ENCODE peak calls at places on chromosomes 12 and 14, in nine cellular contexts. F, C, T, R, E, V, B, L and U are unnamed samples.

GRCh38 chr12:71009414-71010142 is 89.0 kb upstream of the PTPRR start:
- DNase-seq in F (no peak), T (no peak), V (no peak), R (no peak), E (no peak), C (no peak), B (no peak), L (no peak), U (no peak)

GRCh38 chr12:20711846-20712245 is 16.7 kb downstream of the SLCO1C1 start:
- DNase-seq in T (no peak), B (no peak), R (no peak), L (no peak), C (no peak), F (no peak), E (no peak), V (no peak), U (no peak)

GRCh38 chr12:24389394-24389793 is 439.9 kb upstream of the SOX5 start:
- DNase-seq in V (no peak), E (no peak), T (no peak), C (no peak), B (no peak), R (no peak), L (no peak), F (no peak), U (no peak)

GRCh38 chr14:103136388-103137271 is 13.4 kb downstream of the TNFAIP2 start:
- DNase-seq in F (no peak), C (peak; percentile 64), V (peak; percentile 34), R (no peak), B (peak; percentile 69), L (no peak), E (no peak), T (no peak), U (no peak)

GRCh38 chr12:47779301-47779942 is 6.4 kb downstream of the SLC48A1 start:
- DNase-seq in B (peak; percentile 86), F (peak; percentile 96), C (peak; percentile 86), T (peak; percentile 92), E (peak; percentile 88), R (peak; percentile 91), V (peak; percentile 49), L (peak; percentile 88), U (peak; percentile 87)

GRCh38 chr14:90023176-90023896 is 38.5 kb upstream of the KCNK13 start:
- DNase-seq in R (no peak), L (no peak), C (no peak), T (no peak), F (no peak), E (no peak), B (no peak), V (peak; percentile 78), U (no peak)

GRCh38 chr12:115956674-115957073 is 320.8 kb downstream of the MED13L start:
- DNase-seq in R (no peak), T (no peak), B (no peak), C (no peak), F (no peak), V (no peak), E (no peak), L (no peak), U (no peak)

GRCh38 chr12:79776111-79776510 is 85.3 kb upstream of the PAWR start:
- DNase-seq in E (no peak), B (no peak), R (no peak), F (no peak), T (no peak), V (peak; percentile 68), L (no peak), C (no peak), U (no peak)

GRCh38 chr12:64672925-64673409 is 62.7 kb downstream of the RASSF3 start:
- DNase-seq in L (peak; percentile 71), F (peak; percentile 91), V (peak; percentile 43), E (peak; percentile 49), C (peak; percentile 55), T (peak; percentile 84), B (peak; percentile 62), R (no peak), U (peak; percentile 79)

GRCh38 chr14:100011568-100012325 is 53.5 kb upstream of the EVL start:
- DNase-seq in F (no peak), C (no peak), T (no peak), R (no peak), L (no peak), B (no peak), V (no peak), E (no peak), U (no peak)

GRCh38 chr14:51990488-51990887 is 1.1 kb downstream of the RTRAF start:
- DNase-seq in F (no peak), L (no peak), B (no peak), R (no peak), C (no peak), V (no peak), E (no peak), T (no peak), U (no peak)

GRCh38 chr14:51993274-51993673 is 3.9 kb downstream of the RTRAF start:
- DNase-seq in F (no peak), R (no peak), B (no peak), C (no peak), V (no peak), T (no peak), L (no peak), E (no peak), U (no peak)

DNA sequence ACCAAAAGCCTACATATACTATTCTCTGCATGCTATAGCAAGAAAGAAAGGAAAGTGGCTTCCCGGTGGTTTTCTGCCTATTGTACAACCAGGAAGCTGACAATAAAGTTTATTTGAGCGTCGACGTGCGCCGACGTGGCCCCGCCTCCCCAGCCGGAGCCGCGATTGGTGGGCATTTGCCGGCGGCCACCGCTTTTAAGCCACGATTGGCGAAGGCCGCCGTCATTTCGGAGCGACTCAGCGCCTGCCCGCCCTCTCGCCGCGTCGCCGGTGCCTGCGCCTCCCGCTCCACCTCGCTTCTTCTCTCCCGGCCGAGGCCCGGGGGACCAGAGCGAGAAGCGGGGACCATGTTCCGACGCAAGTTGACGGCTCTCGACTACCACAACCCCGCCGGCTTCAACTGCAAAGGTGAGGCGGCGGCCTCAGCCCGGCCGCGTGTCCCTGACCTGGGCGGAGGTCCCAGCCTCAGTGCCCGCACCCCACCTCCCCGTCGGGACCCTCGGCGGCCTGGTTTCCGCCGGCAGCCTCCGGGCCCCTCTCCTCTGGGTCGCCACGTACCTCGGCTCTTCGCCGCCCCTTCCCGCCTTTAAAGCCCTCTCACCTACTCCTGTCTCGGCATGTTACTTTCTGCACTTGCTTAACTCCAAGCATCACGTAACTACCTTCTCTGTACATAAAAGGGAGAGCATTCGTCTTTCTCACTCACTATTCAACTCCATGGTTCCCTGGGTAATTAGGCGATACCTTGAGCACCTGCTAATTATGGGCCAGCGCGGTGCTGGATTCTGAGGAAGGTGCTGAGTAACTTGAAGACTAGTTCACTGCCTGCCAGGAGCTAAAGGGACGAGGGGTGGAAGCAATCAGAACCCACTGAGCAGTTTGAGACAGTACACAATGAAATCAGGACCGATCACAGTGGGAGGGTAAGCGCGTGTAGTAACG is at the start of gene RTRAF:
- DNase-seq in B (peak; percentile 94), T (peak; percentile 95), L (peak; percentile 95), F (peak; percentile 97), C (peak; percentile 97), E (peak; percentile 95), V (peak; percentile 88), R (peak; percentile 87), U (peak; percentile 94)
- TF ChIP-seq CTCF in B (no peak), T (peak; percentile 16), L (no peak), F (no peak), C (no peak), E (no peak), V (no peak), R (no peak), U (no peak)

GRCh38 chr12:130987151-130987931 is 33.6 kb downstream of the ADGRD1 start:
- DNase-seq in B (no peak), E (no peak), C (no peak), R (no peak), F (no peak), T (no peak), L (no peak), V (no peak), U (no peak)

GRCh38 chr12:130982565-130983225 is 29.0 kb downstream of the ADGRD1 start:
- DNase-seq in L (no peak), B (no peak), V (no peak), R (no peak), E (no peak), F (no peak), C (no peak), T (no peak), U (no peak)

GRCh38 chr12:130981947-130982346 is 28.2 kb downstream of the ADGRD1 start:
- DNase-seq in V (no peak), C (no peak), E (no peak), R (no peak), T (no peak), F (no peak), B (no peak), L (no peak), U (no peak)

GRCh38 chr12:130983328-130984017 is 29.8 kb downstream of the ADGRD1 start:
- DNase-seq in L (no peak), T (no peak), C (no peak), V (no peak), B (no peak), E (no peak), R (no peak), F (no peak), U (no peak)

GRCh38 chr12:130984183-130985058 is 30.7 kb downstream of the ADGRD1 start:
- DNase-seq in B (no peak), V (no peak), F (no peak), T (no peak), L (no peak), E (no peak), R (no peak), C (no peak), U (no peak)
- H3K4me3 ChIP-seq in B (no peak overlapping the region), V (no peak overlapping the region), F (no peak overlapping the region), T (no peak overlapping the region), L (no peak overlapping the region), E (no peak overlapping the region), R (no peak overlapping the region), C (no peak overlapping the region), U (no peak overlapping the region)

DNA sequence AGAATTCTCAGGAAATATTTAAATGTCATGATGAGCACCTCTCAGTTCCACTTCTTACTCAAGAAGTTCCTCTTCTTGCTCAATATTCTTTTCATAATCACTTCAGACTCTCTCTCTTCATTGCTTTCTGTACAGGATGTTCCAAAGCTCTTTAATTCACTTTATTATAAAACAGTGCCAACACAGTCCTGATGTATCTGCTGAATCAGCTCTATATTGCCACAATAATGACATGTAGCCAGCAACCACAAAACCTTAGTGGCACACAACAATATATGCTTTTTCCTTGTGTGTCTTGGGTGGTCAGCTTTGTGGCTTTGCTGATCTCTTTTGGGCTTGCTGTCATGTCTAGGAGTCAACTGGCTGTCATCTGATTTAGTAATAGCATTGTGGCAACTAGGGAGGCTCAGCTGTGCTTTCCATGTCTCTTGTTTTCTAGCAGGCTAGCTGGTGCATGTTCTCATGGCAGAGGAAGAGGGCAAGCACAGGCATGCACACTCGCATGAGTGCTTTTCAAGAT is 52.8 kb upstream of the SLC2A13 start:
- DNase-seq in L (no peak), E (no peak), V (no peak), F (no peak), B (no peak), T (no peak), R (no peak), C (no peak), U (peak; percentile 55)
- H3K27ac ChIP-seq in L (no peak overlapping the region), E (no peak overlapping the region), V (no peak overlapping the region), F (peak overlapping the region; percentile 59), B (no peak overlapping the region), T (peak overlapping the region; percentile 58), R (no peak overlapping the region), C (peak overlapping the region; percentile 79), U (peak overlapping the region; percentile 31)

DNA sequence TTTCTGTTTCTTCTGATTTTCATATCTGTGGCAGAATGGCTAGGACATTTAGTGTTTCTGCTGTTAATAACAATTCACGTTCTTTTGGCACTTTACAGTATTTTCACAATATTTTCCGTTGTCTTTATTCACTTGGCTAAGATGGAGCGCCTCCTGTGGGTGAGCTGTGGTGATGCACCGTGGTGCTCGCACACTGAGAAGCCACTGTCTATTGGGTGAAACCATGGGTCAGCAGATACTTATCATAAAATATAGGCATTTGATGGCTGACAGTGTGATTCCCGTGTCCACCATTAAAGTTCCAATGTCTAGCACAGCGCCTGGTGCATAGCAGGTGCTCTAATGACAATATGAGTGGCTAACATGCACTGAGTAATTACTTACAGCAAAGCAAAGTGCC is 141.8 kb downstream of the VRK1 start:
- DNase-seq in L (no peak), E (no peak), T (no peak), B (no peak), F (peak; percentile 19), V (no peak), C (no peak), R (no peak), U (no peak)
- TF ChIP-seq CTCF in L (no peak), E (no peak), T (no peak), B (no peak), F (no peak), V (no peak), C (no peak), R (no peak), U (no peak)